ENCODE peak calls at places on chromosomes 4 and X, in ten cellular contexts. R is left lung; Q is A549; J is putamen; U is heart right ventricle; H is substantia nigra; G is NCI-H1092; W is stimulated activated CD8-positive, alpha-beta memory T cell treated with anti-CD3 and anti-CD28 coated beads, Interleukin-4, amount 100 ng/mL, for 4 hours; A is Right ventricle myocardium superior; V is GM20000. I is an unnamed sample.

GRCh38 chrX:13371191-13371590 is 51.3 kb upstream of the ATXN3L start:
- DNase-seq in R (no peak), Q (no peak), J (no peak), U (no peak), H (no peak), G (no peak), W (no peak), A (no peak), V (no peak), I (no peak)

GRCh38 chr4:119525005-119525749 is 103.4 kb downstream of the PDE5A start:
- DNase-seq in R (no peak), Q (no peak), J (no peak), U (no peak), H (no peak), G (no peak), W (no peak), A (no peak), V (no peak), I (no peak)

GRCh38 chrX:7146026-7146702 is 1.3 kb upstream of the STS start:
- DNase-seq in R (no peak), Q (no peak), J (no peak), U (no peak), H (no peak), G (no peak), W (no peak), A (no peak), V (no peak), I (no peak)

GRCh38 chrX:103586314-103586646 is 965 bp downstream of the TCEAL4 start:
- DNase-seq in R (peak), Q (no peak), J (no peak), U (no peak), H (peak), G (no peak), W (no peak), A (peak), V (no peak), I (no peak)

GRCh38 chr4:13956947-13957346 is 329.4 kb upstream of the BOD1L1 start:
- DNase-seq in R (no peak), Q (no peak), J (no peak), U (no peak), H (no peak), G (no peak), W (no peak), A (no peak), V (no peak), I (no peak)

GRCh38 chrX:20091499-20091898 is 25.2 kb downstream of the MAP7D2 start:
- DNase-seq in R (no peak), Q (no peak), J (no peak), U (no peak), H (no peak), G (no peak), W (no peak), A (no peak), V (no peak), I (no peak)

GRCh38 chrX:22365460-22365859 is 92.7 kb downstream of the CBLL2 start:
- DNase-seq in R (no peak), Q (no peak), J (no peak), U (no peak), H (no peak), G (no peak), W (no peak), A (no peak), V (no peak), I (no peak)

GRCh38 chrX:28178206-28178605 is 197.0 kb upstream of the DCAF8L1 start:
- DNase-seq in R (no peak), Q (no peak), J (no peak), U (no peak), H (no peak), G (no peak), W (no peak), A (no peak), V (no peak), I (no peak)

GRCh38 chr4:75908555-75908954 is 6.3 kb upstream of the PPEF2 start:
- DNase-seq in R (no peak), Q (no peak), J (no peak), U (no peak), H (no peak), G (no peak), W (no peak), A (no peak), V (no peak), I (no peak)